ENCODE peak calls at places on chromosome 12, in six cellular contexts. I is left ventricle myocardium inferior, N is heart right ventricle, M is lung, W is mucosa of descending colon, V is choroid plexus epithelial cell. S is an unnamed sample.

GRCh38 chr12:78430501-78430900 is 434.1 kb upstream of the SYT1 start:
- DNase-seq in I (no peak), M (no peak), V (no peak), W (no peak), N (no peak), S (no peak)

GRCh38 chr12:108457006-108457733 is 57.9 kb upstream of the FICD start:
- DNase-seq in N (peak), M (no peak), V (peak), W (no peak), I (no peak), S (peak)

GRCh38 chr12:76688001-76688400 is 75.9 kb upstream of the ZDHHC17 start:
- DNase-seq in M (no peak), V (peak), W (no peak), N (no peak), I (no peak), S (no peak)

GRCh38 chr12:132327351-132328171 is 1.8 kb downstream of the GALNT9 start:
- DNase-seq in W (peak), N (no peak), V (peak), I (no peak), M (peak), S (peak)

GRCh38 chr12:42090899-42091298 is 53.8 kb downstream of the GXYLT1 start:
- DNase-seq in N (no peak), M (no peak), W (no peak), I (no peak), V (peak), S (no peak)

GRCh38 chr12:6295187-6295811 is 15.2 kb upstream of the PLEKHG6 start:
- DNase-seq in M (no peak), N (peak), V (peak), W (peak), I (no peak), S (no peak)

GRCh38 chr12:3743803-3744202 is 9.1 kb downstream of the CRACR2A start:
- DNase-seq in M (no peak), V (peak), I (no peak), W (no peak), N (peak), S (no peak)

GRCh38 chr12:95220726-95221125 is 3.1 kb downstream of the VEZT start:
- DNase-seq in I (no peak), W (no peak), V (no peak), M (no peak), N (no peak), S (no peak)

GRCh38 chr12:6187948-6188793 is 12.0 kb upstream of the CD9 start:
- DNase-seq in W (no peak), N (no peak), V (no peak), M (no peak), I (no peak), S (no peak)

GRCh38 chr12:51127050-51127729 is 43.8 kb upstream of the CSRNP2 start:
- DNase-seq in M (no peak), W (no peak), I (no peak), N (no peak), V (peak), S (no peak)

GRCh38 chr12:292186-292585 is 29.6 kb upstream of the SLC6A13 start:
- DNase-seq in M (no peak), N (no peak), V (no peak), W (no peak), I (no peak), S (no peak)

GRCh38 chr12:4325984-4326383 is 5.0 kb downstream of the TIGAR start:
- DNase-seq in W (no peak), V (no peak), I (no peak), M (no peak), N (no peak), S (no peak)

GRCh38 chr12:40692617-40693502 is 621 bp downstream of the CNTN1 start:
- DNase-seq in I (no peak), V (no peak), M (peak), W (peak), N (no peak), S (peak)

GRCh38 chr12:30725739-30726138 is 29.0 kb downstream of the CAPRIN2 start:
- DNase-seq in N (no peak), W (no peak), V (peak), M (no peak), I (no peak), S (no peak)

GRCh38 chr12:57416039-57416996 is 14.5 kb downstream of the R3HDM2 start:
- DNase-seq in W (no peak), I (no peak), N (no peak), V (peak), M (no peak), S (no peak)

GRCh38 chr12:27743601-27744000 is 33.0 kb downstream of the MRPS35 start:
- DNase-seq in N (no peak), M (no peak), W (no peak), I (no peak), V (no peak), S (no peak)

GRCh38 chr12:118746176-118746575 is 235.2 kb upstream of the SRRM4 start:
- DNase-seq in M (no peak), V (no peak), W (no peak), I (no peak), N (no peak), S (no peak)

GRCh38 chr12:7101047-7101693 is 7.8 kb downstream of the C1RL start:
- DNase-seq in I (no peak), N (no peak), M (no peak), V (no peak), W (no peak), S (no peak)

GRCh38 chr12:72330291-72330690 is 58.1 kb downstream of the TRHDE start:
- DNase-seq in I (no peak), W (no peak), N (no peak), V (peak), M (no peak), S (no peak)

GRCh38 chr12:93429852-93430251 is 11.9 kb downstream of the UBE2N start:
- DNase-seq in V (no peak), W (no peak), I (no peak), N (no peak), M (no peak), S (no peak)

GRCh38 chr12:6927379-6927991 is at the start of gene ATN1:
- DNase-seq in W (peak), V (peak), I (peak), N (peak), M (peak), S (peak)

GRCh38 chr12:126069549-126070165 is 1004.4 kb downstream of the AACS start:
- DNase-seq in N (no peak), M (peak), I (no peak), W (peak), V (peak), S (no peak)

GRCh38 chr12:90090929-90091651 is 382.5 kb upstream of the ATP2B1 start:
- DNase-seq in N (no peak), I (no peak), M (peak), V (peak), W (peak), S (no peak)

GRCh38 chr12:4908694-4909396 is 860 bp upstream of the KCNA1 start:
- DNase-seq in N (no peak), V (no peak), I (no peak), W (no peak), M (no peak), S (no peak)

GRCh38 chr12:26805401-26805971 is 27.5 kb downstream of the ITPR2 start:
- DNase-seq in V (no peak), M (no peak), N (no peak), I (no peak), W (no peak), S (no peak)

GRCh38 chr12:57078519-57079404 is at the start of gene NEMP1:
- DNase-seq in V (peak), I (peak), M (peak), W (peak), N (peak), S (peak)

GRCh38 chr12:10749700-10750384 is 26.7 kb upstream of the YBX3 start:
- DNase-seq in I (peak), N (peak), W (peak), V (peak), M (peak), S (peak)

GRCh38 chr12:56337753-56338221 is 897 bp upstream of the IL23A start:
- DNase-seq in M (no peak), N (no peak), I (no peak), W (no peak), V (no peak), S (no peak)

GRCh38 chr12:34399631-34400422 is 377.5 kb downstream of the ALG10 start:
- DNase-seq in M (peak), V (no peak), W (no peak), I (peak), N (peak), S (peak)

GRCh38 chr12:227286-227915 is 13.4 kb upstream of the SLC6A12 start:
- DNase-seq in V (no peak), W (no peak), M (no peak), N (no peak), I (no peak), S (peak)

GRCh38 chr12:88299567-88300101 is 157.5 kb downstream of the TMTC3 start:
- DNase-seq in N (no peak), W (no peak), I (no peak), M (no peak), V (peak), S (no peak)

GRCh38 chr12:80708535-80709328 is 1.3 kb downstream of the MYF6 start:
- DNase-seq in W (no peak), N (no peak), I (no peak), V (peak), M (no peak), S (no peak)

GRCh38 chr12:108576660-108577234 is 14.4 kb downstream of the ISCU start:
- DNase-seq in V (peak), W (no peak), I (no peak), N (no peak), M (no peak), S (peak)

GRCh38 chr12:50079771-50080170 is 5.4 kb upstream of the SMARCD1 start:
- DNase-seq in I (no peak), M (no peak), N (no peak), W (no peak), V (no peak), S (no peak)

GRCh38 chr12:76030378-76031080 is 1.0 kb downstream of the PHLDA1 start:
- DNase-seq in M (no peak), V (peak), W (peak), N (peak), I (peak), S (peak)

GRCh38 chr12:132205271-132206092 is 61.2 kb downstream of the NOC4L start:
- DNase-seq in W (no peak), I (no peak), N (no peak), V (no peak), M (no peak), S (no peak)

GRCh38 chr12:46004715-46005114 is 14.3 kb upstream of the SCAF11 start:
- DNase-seq in M (no peak), W (no peak), V (no peak), N (no peak), I (no peak), S (no peak)
- H3K4me3 ChIP-seq in M (no peak), W (no peak), V (no peak), N (no peak), I (no peak), S (no peak)

DNA sequence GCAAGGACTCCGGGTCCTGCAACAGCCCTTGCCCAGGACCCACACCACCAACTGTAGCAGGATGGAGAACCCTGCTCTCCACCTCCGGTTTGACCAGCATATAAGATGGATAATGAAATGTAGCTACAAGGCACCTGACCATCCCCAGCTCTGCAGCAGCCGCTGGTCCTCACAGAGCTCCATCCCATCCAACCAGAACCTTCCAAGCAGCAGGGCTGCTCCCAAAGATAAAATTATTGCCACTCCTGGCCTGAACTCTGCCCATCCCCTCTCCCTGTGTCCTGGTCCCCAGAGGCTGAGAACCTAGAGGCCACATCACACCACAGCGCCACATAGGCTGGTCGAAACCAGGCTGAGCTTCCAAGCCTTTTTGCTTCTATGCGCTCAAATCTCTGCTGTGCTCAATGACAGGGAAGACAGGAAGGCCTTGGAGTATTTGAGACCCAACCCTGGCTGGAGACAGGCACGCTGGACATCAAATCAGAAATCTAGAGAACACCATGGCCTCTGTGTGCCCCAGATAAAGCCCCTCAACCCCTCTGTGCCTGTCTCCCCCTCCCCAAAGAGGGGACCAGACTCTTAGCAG is 4.2 kb downstream of the CDK2AP1 start:
- DNase-seq in N (no peak), W (no peak), I (no peak), M (no peak), V (no peak), S (no peak)
- H3K4me3 ChIP-seq in N (no peak), W (no peak), I (no peak), M (no peak), V (no peak), S (no peak)

DNA sequence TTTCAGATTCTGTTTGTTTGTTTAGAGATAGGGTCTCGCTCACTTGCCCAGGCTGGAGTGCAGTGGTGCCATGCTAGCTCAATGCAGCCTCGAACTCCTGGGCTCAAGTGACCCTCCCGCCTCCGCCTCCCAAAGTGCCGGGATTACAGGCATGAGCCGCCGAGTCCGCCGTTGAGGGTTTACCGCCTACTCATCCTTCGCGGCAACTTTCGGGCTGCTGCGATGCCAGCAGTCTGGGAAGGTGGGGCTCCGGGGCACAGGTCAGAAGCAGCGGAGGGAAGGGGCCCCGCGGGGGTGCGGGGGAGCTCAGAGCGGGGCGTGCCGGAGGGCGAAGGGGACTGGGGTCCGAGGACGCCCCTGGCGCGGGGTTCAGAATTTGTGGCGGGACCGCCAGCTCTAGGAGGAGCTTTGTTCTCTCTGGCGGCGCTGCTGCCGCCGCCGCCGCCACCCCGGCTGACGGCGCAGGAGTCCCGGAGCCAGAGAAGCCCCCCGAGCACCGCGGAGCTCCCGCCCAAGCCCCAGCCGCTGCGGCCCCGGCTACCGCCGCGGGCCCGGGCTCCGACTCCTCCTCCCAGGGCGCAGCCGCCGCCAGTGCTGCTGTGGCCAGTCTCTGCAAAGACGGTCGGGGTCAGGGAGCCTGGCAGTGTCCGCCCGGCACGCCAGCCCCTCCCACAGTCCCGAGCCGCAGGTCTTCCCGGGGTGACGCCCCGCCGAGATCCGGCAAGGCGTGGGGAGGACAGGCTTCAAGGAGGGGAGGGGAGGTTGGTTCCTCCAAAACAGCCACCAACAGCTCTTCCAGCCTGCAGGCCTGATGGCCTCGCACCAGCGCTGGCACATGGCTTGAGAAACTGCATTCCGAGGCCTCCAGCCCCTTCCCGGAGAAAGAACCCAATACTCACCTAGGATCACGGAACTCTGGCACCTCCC is 10.9 kb upstream of the KRT77 start:
- DNase-seq in V (no peak), N (no peak), W (no peak), I (no peak), M (no peak), S (no peak)
- H3K4me3 ChIP-seq in V (no peak), N (peak), W (no peak), I (peak), M (no peak), S (no peak)

DNA sequence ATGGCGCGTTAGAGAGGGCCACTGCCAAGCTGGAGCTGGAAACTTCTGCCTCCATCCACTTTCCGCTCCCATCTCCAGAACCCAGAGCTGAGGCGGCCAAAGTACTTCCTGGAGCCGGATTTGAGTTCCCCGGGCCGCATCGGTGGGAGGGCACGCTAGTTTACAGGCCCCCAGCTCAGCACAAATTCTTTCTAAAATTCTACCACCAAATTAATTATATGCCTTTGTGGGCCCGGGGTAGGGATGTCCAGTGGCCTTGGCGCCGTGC is 3.7 kb downstream of the RFX4 start:
- DNase-seq in M (no peak), V (no peak), I (no peak), N (no peak), W (no peak), S (no peak)
- H3K4me3 ChIP-seq in M (no peak), V (no peak), I (peak), N (peak), W (no peak), S (no peak)

DNA sequence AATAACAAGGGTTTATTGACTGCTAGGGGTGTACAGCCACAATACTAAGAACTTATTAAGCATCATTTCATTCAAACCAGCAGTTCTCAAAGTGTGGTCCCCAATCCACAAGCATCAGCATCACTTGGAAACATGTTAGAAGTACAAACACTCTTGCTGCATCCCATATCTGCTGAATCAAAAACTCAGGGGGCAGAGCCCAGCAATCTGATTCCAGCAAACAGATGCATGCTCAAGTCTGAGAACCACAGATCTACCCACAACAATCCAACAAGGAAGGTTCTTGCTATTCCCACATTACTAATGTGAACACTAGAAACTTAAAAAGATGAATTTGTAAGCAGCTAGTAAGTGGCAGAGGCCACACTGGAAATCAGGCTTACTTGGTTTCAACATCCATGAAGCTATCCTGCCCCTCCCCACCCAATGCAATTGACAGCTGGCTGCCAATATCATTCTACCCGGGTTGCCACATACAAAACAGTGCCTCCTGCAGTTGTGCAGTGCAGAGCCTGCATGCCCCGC is 6.2 kb downstream of the KRT77 start:
- DNase-seq in V (no peak), W (no peak), N (no peak), I (no peak), M (no peak), S (no peak)
- H3K4me3 ChIP-seq in V (no peak), W (no peak), N (no peak), I (no peak), M (no peak), S (no peak)

GRCh38 chr12:106139422-106140141 is 828 bp upstream of the NUAK1 start:
- DNase-seq in I (peak), W (peak), N (peak), M (peak), V (peak), S (peak)

GRCh38 chr12:106137456-106138278 is 1.1 kb downstream of the NUAK1 start:
- DNase-seq in V (peak), N (no peak), W (no peak), M (no peak), I (no peak), S (no peak)

GRCh38 chr12:106138279-106138645 is 492 bp downstream of the NUAK1 start:
- DNase-seq in M (no peak), V (no peak), I (no peak), W (no peak), N (no peak), S (peak)

GRCh38 chr12:106140223-106140986 is 1.7 kb upstream of the NUAK1 start:
- DNase-seq in M (no peak), W (no peak), V (no peak), N (no peak), I (no peak), S (peak)

DNA sequence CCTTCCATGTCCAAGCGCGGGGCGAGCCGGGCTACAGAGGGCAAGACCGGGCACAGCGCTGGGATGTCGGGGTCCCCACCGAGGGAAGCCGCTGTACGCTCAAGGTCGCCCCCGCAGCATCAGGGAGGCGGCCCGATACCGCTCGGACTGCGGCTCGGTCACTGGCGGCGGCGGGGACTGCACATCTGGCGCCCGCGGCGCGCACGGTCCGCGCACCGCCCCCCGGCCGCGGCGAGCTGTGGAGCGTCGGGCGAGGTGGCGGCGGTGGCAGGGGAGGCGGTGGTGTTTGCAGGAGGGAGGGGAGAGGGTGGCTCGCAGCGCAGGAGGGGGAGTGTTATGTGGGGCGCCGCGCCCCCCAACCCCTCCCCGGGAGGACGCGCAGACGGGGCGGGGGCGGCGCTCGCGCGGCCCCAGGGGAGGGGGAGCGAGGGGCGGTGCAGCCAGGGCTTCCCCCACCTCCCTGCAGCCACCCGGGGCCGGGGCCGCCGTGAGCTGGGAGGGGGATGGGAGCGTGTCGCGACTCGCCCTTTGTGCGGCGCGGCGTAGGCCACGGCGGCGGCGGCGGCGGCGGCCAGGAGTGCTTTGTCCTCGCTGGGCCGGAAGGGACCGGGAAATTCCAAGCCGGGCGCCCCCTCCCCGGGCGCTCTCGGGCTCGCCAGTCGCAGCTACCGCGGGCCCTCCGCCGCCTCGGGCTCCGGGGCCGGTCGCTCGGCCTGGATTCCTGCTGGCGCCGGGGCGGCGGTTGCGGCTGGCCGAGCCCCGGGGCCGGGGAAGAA is at the start of gene NUAK1:
- DNase-seq in M (peak), W (peak), I (peak), V (peak), N (peak), S (peak)
- H3K4me3 ChIP-seq in M (peak), W (peak), I (peak), V (peak), N (peak), S (peak)

GRCh38 chr12:68812553-68813241 is 4.7 kb downstream of the MDM2 start:
- DNase-seq in W (no peak), V (no peak), I (no peak), M (no peak), N (no peak), S (no peak)

GRCh38 chr12:68815928-68816800 is 8.2 kb downstream of the MDM2 start:
- DNase-seq in I (no peak), V (no peak), M (no peak), N (no peak), W (no peak), S (no peak)

GRCh38 chr12:68814490-68815231 is 6.7 kb downstream of the MDM2 start:
- DNase-seq in I (no peak), N (no peak), W (no peak), M (no peak), V (no peak), S (no peak)

GRCh38 chr12:68815232-68815927 is 7.4 kb downstream of the MDM2 start:
- DNase-seq in V (no peak), I (no peak), N (no peak), M (no peak), W (no peak), S (no peak)

GRCh38 chr12:68813242-68813593 is 5.2 kb downstream of the MDM2 start:
- DNase-seq in W (no peak), I (no peak), N (no peak), M (no peak), V (no peak), S (no peak)
- H3K4me3 ChIP-seq in W (no peak), I (no peak), N (no peak), M (no peak), V (peak), S (no peak)